ENCODE peak calls at places on chromosomes 13 and 19, in six cellular contexts. K is psoas muscle, S is HL-60, Y is upper lobe of left lung, M is tibial nerve, J is esophagus squamous epithelium. U is an unnamed sample.

GRCh38 chr13:20197361-20197834 is 4.7 kb upstream of the GJB2 start:
- DNase-seq in K (no peak), S (no peak), Y (no peak), M (no peak), J (no peak), U (no peak)

GRCh38 chr19:12064266-12065099 is at the start of gene ZNF844:
- DNase-seq in K (peak), S (no peak), Y (peak), M (peak), J (peak), U (peak)

GRCh38 chr19:10158485-10158884 is 36.3 kb downstream of the DNMT1 start:
- DNase-seq in K (no peak), S (no peak), Y (no peak), M (no peak), J (no peak), U (no peak)

GRCh38 chr13:74290324-74290773 is 156.1 kb upstream of the KLF12 start:
- DNase-seq in K (no peak), S (no peak), Y (peak), M (no peak), J (no peak), U (no peak)

GRCh38 chr13:21516806-21517205 is 57.7 kb upstream of the ZDHHC20 start:
- DNase-seq in K (no peak), S (no peak), Y (no peak), M (no peak), J (no peak), U (no peak)

GRCh38 chr13:110377178-110378175 is 70.4 kb downstream of the COL4A2 start:
- DNase-seq in K (no peak), S (no peak), Y (no peak), M (no peak), J (no peak), U (no peak)

GRCh38 chr13:47188802-47189201 is 291.9 kb upstream of the HTR2A start:
- DNase-seq in K (no peak), S (no peak), Y (no peak), M (no peak), J (no peak), U (no peak)

GRCh38 chr13:32969516-32969941 is 46.7 kb upstream of the KL start:
- DNase-seq in K (no peak), S (no peak), Y (no peak), M (no peak), J (no peak), U (no peak)

GRCh38 chr13:110275931-110276552 is 30.9 kb downstream of the COL4A1 start:
- DNase-seq in K (peak), S (no peak), Y (no peak), M (peak), J (no peak), U (no peak)

GRCh38 chr13:23433171-23434153 is at the start of gene SACS:
- DNase-seq in K (peak), S (no peak), Y (no peak), M (no peak), J (no peak), U (no peak)

GRCh38 chr13:61664821-61665705 is 249.4 kb upstream of the PCDH20 start:
- DNase-seq in K (no peak), S (no peak), Y (no peak), M (no peak), J (no peak), U (no peak)

GRCh38 chr13:94947965-94948371 is 235.6 kb upstream of the SOX21 start:
- DNase-seq in K (no peak), S (no peak), Y (no peak), M (no peak), J (no peak), U (no peak)

GRCh38 chr13:93967286-93967685 is 512.2 kb downstream of the DCT start:
- DNase-seq in K (no peak), S (no peak), Y (no peak), M (no peak), J (no peak), U (no peak)

GRCh38 chr13:99686157-99686572 is 184.9 kb downstream of the TM9SF2 start:
- DNase-seq in K (no peak), S (no peak), Y (no peak), M (no peak), J (no peak), U (no peak)

GRCh38 chr19:19642506-19643157 is 825 bp downstream of the GMIP start:
- DNase-seq in K (no peak), S (peak), Y (peak), M (no peak), J (no peak), U (no peak)

GRCh38 chr13:79525051-79525450 is 44.1 kb downstream of the NDFIP2 start:
- DNase-seq in K (no peak), S (no peak), Y (no peak), M (no peak), J (no peak), U (no peak)

GRCh38 chr13:71722206-71722605 is 144.8 kb downstream of the DACH1 start:
- DNase-seq in K (no peak), S (no peak), Y (no peak), M (no peak), J (no peak), U (no peak)

GRCh38 chr19:10828981-10829821 is 6.8 kb downstream of the TMED1 start:
- DNase-seq in K (no peak), S (no peak), Y (no peak), M (no peak), J (no peak), U (no peak)

GRCh38 chr19:35044317-35045117 is 3.0 kb downstream of the HPN start:
- DNase-seq in K (peak), S (peak), Y (peak), M (peak), J (no peak), U (no peak)

GRCh38 chr19:50921391-50922315 is 10.5 kb upstream of the KLK4 start:
- DNase-seq in K (no peak), S (no peak), Y (no peak), M (peak), J (no peak), U (no peak)

GRCh38 chr13:32911506-32911905 is 104.7 kb upstream of the KL start:
- DNase-seq in K (no peak), S (peak), Y (no peak), M (no peak), J (no peak), U (no peak)

GRCh38 chr13:75660694-75661093 is 24.6 kb downstream of the LMO7 start:
- DNase-seq in K (no peak), S (no peak), Y (no peak), M (no peak), J (no peak), U (no peak)

GRCh38 chr13:93942016-93942415 is 537.5 kb downstream of the DCT start:
- DNase-seq in K (no peak), S (no peak), Y (no peak), M (no peak), J (no peak), U (no peak)

GRCh38 chr19:38402623-38402966 is 298 bp upstream of the FAM98C start:
- DNase-seq in K (no peak), S (no peak), Y (no peak), M (no peak), J (no peak), U (no peak)

GRCh38 chr13:44148159-44148929 is 225.3 kb upstream of the SERP2 start:
- DNase-seq in K (no peak), S (no peak), Y (no peak), M (no peak), J (no peak), U (no peak)

GRCh38 chr13:37889811-37890210 is 20.2 kb upstream of the TRPC4 start:
- DNase-seq in K (no peak), S (no peak), Y (no peak), M (no peak), J (no peak), U (no peak)

GRCh38 chr19:40348961-40349507 is 539 bp downstream of the PLD3 start:
- DNase-seq in K (no peak), S (peak), Y (peak), M (no peak), J (no peak), U (no peak)

GRCh38 chr13:76164290-76164689 is 528.2 kb downstream of the LMO7 start:
- DNase-seq in K (no peak), S (no peak), Y (no peak), M (no peak), J (no peak), U (no peak)

GRCh38 chr13:78022164-78022877 is 103.7 kb upstream of the EDNRB start:
- DNase-seq in K (no peak), S (no peak), Y (peak), M (no peak), J (no peak), U (no peak)

GRCh38 chr19:35975608-35976214 is 19.3 kb upstream of the SDHAF1 start:
- DNase-seq in K (no peak), S (no peak), Y (no peak), M (no peak), J (no peak), U (no peak)

GRCh38 chr19:4445963-4446668 is 11.5 kb downstream of the UBXN6 start:
- DNase-seq in K (no peak), S (no peak), Y (no peak), M (no peak), J (no peak), U (no peak)

GRCh38 chr19:48650974-48651681 is 5.1 kb upstream of the CA11 start:
- DNase-seq in K (no peak), S (no peak), Y (no peak), M (no peak), J (no peak), U (no peak)

GRCh38 chr13:113724016-113724758 is 34.8 kb upstream of the TMEM255B start:
- DNase-seq in K (no peak), S (no peak), Y (no peak), M (no peak), J (no peak), U (peak)

GRCh38 chr13:41193919-41194824 is at the start of gene KBTBD7:
- DNase-seq in K (peak), S (peak), Y (peak), M (peak), J (peak), U (peak)

GRCh38 chr13:41196620-41197019 is 2.3 kb upstream of the KBTBD7 start:
- DNase-seq in K (no peak), S (no peak), Y (no peak), M (no peak), J (no peak), U (no peak)

GRCh38 chr13:41196011-41196410 is 1.6 kb upstream of the KBTBD7 start:
- DNase-seq in K (no peak), S (no peak), Y (no peak), M (no peak), J (no peak), U (no peak)

GRCh38 chr13:41188584-41188983 is 5.8 kb downstream of the KBTBD7 start:
- DNase-seq in K (no peak), S (no peak), Y (no peak), M (no peak), J (no peak), U (no peak)

GRCh38 chr13:41193469-41193868 is 900 bp downstream of the KBTBD7 start:
- DNase-seq in K (no peak), S (no peak), Y (no peak), M (no peak), J (no peak), U (no peak)
- H3K4me3 ChIP-seq in K (peak), S (peak), Y (peak), M (peak), J (peak), U (peak)

DNA sequence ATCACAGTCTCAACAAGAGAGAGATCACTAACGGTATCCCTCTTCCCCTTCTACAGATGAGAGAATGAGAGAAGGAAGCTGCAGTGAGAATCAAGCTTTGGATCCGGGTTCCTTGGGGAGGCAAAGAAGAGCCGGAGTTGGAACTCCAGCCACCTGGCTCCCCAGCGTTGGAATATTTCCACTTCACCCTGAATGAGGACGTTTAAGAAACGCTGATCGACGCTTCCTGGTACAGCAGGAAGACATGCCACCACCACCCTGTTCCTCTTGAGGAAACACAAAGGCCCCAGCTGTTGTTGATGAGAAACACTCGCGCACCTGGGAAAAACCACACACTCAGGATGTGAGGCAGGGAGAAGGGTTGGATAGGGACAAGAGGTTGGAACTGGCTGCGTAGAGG is 11.3 kb upstream of the CACNG8 start:
- DNase-seq in K (no peak), S (no peak), Y (no peak), M (no peak), J (no peak), U (peak)
- H3K27ac ChIP-seq in K (no peak), S (no peak), Y (no peak), M (no peak), J (no peak), U (no peak)

GRCh38 chr19:1259206-1259872 is 9.8 kb upstream of the CIRBP start:
- DNase-seq in K (peak), S (peak), Y (peak), M (peak), J (no peak), U (peak)
- H3K4me3 ChIP-seq in K (peak), S (peak), Y (peak), M (peak), J (peak), U (peak)

GRCh38 chr13:85582890-85583289 is 216.3 kb downstream of the SLITRK6 start:
- DNase-seq in K (no peak), S (no peak), Y (no peak), M (no peak), J (no peak), U (no peak)
- H3K27ac ChIP-seq in K (no peak), S (no peak), Y (no peak), M (no peak), J (no peak), U (no peak)

GRCh38 chr19:55333870-55334269 is 5.8 kb upstream of the KMT5C start:
- DNase-seq in K (no peak), S (no peak), Y (no peak), M (no peak), J (no peak), U (no peak)
- H3K4me3 ChIP-seq in K (no peak), S (no peak), Y (no peak), M (no peak), J (no peak), U (no peak)

GRCh38 chr19:3402631-3403443 is 36.5 kb downstream of the NFIC start:
- DNase-seq in K (no peak), S (no peak), Y (no peak), M (no peak), J (no peak), U (no peak)
- H3K27ac ChIP-seq in K (peak), S (no peak), Y (peak), M (peak), J (peak), U (peak)

GRCh38 chr19:45927565-45928261 is 13.1 kb upstream of the NANOS2 start:
- DNase-seq in K (peak), S (peak), Y (peak), M (peak), J (peak), U (peak)
- H3K4me3 ChIP-seq in K (peak), S (no peak), Y (no peak), M (no peak), J (no peak), U (no peak)

DNA sequence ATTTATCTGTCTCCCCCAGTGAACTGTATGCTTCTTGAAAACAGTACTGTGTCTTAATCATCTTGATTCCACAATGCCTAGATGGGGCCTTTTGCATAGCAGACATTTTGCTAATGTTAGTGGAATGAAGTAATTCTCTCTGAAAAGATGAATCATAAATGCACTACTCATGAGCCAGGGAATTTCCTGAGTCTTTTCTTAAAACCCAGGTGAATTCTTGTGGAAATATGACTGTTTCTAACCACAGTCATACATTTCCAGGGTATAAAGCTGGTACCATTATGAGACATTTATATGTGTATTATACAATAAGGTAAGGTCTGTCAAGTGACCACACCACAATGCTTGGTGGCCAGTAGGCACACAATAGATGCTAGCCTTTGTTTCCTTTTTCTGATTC is 5.5 kb upstream of the KCTD4 start:
- DNase-seq in K (no peak), S (no peak), Y (no peak), M (no peak), J (no peak), U (no peak)
- H3K27ac ChIP-seq in K (peak), S (no peak), Y (no peak), M (peak), J (peak), U (no peak)

GRCh38 chr19:45074744-45075143 is 1.5 kb downstream of the ZNF296 start:
- DNase-seq in K (no peak), S (no peak), Y (no peak), M (no peak), J (no peak), U (no peak)

GRCh38 chr19:45076851-45077730 is 813 bp upstream of the ZNF296 start:
- DNase-seq in K (no peak), S (no peak), Y (no peak), M (no peak), J (no peak), U (no peak)

GRCh38 chr19:45078390-45079062 is 534 bp upstream of the GEMIN7 start:
- DNase-seq in K (no peak), S (no peak), Y (no peak), M (no peak), J (no peak), U (no peak)

GRCh38 chr19:45076029-45076850 is at the start of gene ZNF296:
- DNase-seq in K (peak), S (peak), Y (peak), M (peak), J (peak), U (peak)

GRCh38 chr19:45075215-45076028 is 856 bp downstream of the ZNF296 start:
- DNase-seq in K (peak), S (peak), Y (peak), M (no peak), J (peak), U (peak)
- H3K4me3 ChIP-seq in K (peak), S (peak), Y (peak), M (peak), J (peak), U (peak)

U was measured in upper lobe of right lung.